ENCODE peak calls at places on chromosomes 4 and X, in eight cellular contexts. C is GF-D8, I is NCI-H524, Q is NCI-H345, X is lower leg skin, S is iris pigment epithelial cell, P is pons, R is nucleus accumbens. G is an unnamed sample.

GRCh38 chrX:109629310-109629709 is 4.3 kb upstream of the KCNE5 start:
- DNase-seq in S (no peak), P (peak), I (peak), Q (peak), C (no peak), R (no peak), X (no peak), G (no peak)

GRCh38 chrX:77444075-77444474 is 3.1 kb upstream of the FGF16 start:
- DNase-seq in C (no peak), Q (no peak), P (no peak), S (no peak), R (no peak), I (no peak), X (no peak), G (no peak)

GRCh38 chrX:1440506-1440905 is 12.2 kb downstream of the ASMTL start:
- DNase-seq in I (no peak), R (no peak), C (no peak), P (no peak), S (no peak), Q (no peak), X (no peak), G (no peak)

GRCh38 chr4:30996841-30997240 is 276.7 kb downstream of the PCDH7 start:
- DNase-seq in Q (no peak), P (no peak), X (no peak), R (no peak), C (no peak), I (no peak), S (no peak), G (no peak)

GRCh38 chr4:14335872-14336271 is 666.4 kb upstream of the CPEB2 start:
- DNase-seq in R (no peak), I (no peak), P (no peak), Q (no peak), S (no peak), C (no peak), X (no peak), G (no peak)

GRCh38 chr4:952881-953573 is 20.3 kb downstream of the DGKQ start:
- DNase-seq in S (no peak), P (no peak), X (no peak), I (no peak), C (no peak), R (no peak), Q (no peak), G (no peak)

GRCh38 chr4:121758896-121759568 is 5.9 kb downstream of the SMIM43 start:
- DNase-seq in S (peak), Q (no peak), C (no peak), P (no peak), R (no peak), X (no peak), I (no peak), G (peak)

GRCh38 chrX:153568612-153569011 is 30.3 kb downstream of the CCNQ start:
- DNase-seq in P (no peak), C (no peak), S (no peak), X (no peak), Q (no peak), I (no peak), R (no peak), G (no peak)

GRCh38 chr4:8765631-8766590 is 105.7 kb downstream of the HMX1 start:
- DNase-seq in I (no peak), C (no peak), X (no peak), S (no peak), P (no peak), R (no peak), Q (no peak), G (no peak)

GRCh38 chr4:87387237-87387636 is 3.8 kb downstream of the HSD17B11 start:
- DNase-seq in X (no peak), S (no peak), Q (no peak), R (no peak), P (no peak), I (no peak), C (no peak), G (no peak)

GRCh38 chr4:57342406-57342805 is 232.2 kb upstream of the IGFBP7 start:
- DNase-seq in R (no peak), P (no peak), X (no peak), I (no peak), Q (no peak), S (peak), C (no peak), G (no peak)

GRCh38 chrX:54530358-54530900 is 410 bp downstream of the GNL3L start:
- DNase-seq in X (peak), S (no peak), R (no peak), C (no peak), I (no peak), P (peak), Q (no peak), G (no peak)

GRCh38 chr4:176406736-176407135 is 87.0 kb downstream of the SPCS3 start:
- DNase-seq in X (no peak), R (no peak), I (no peak), Q (no peak), C (no peak), P (no peak), S (no peak), G (no peak)

GRCh38 chrX:108439961-108440696 is 491 bp downstream of the COL4A5 start:
- DNase-seq in Q (peak), I (no peak), S (peak), X (no peak), R (no peak), P (no peak), C (no peak), G (peak)

GRCh38 chr4:122747883-122748282 is 15.4 kb downstream of the BBS12 start:
- DNase-seq in Q (no peak), X (no peak), C (no peak), S (peak), R (no peak), I (no peak), P (no peak), G (peak)

GRCh38 chr4:35503435-35503834 is 740.9 kb downstream of the ARAP2 start:
- DNase-seq in Q (no peak), X (no peak), S (no peak), R (no peak), C (no peak), P (no peak), I (peak), G (no peak)

GRCh38 chrX:33741807-33742206 is 390.3 kb downstream of the FAM47A start:
- DNase-seq in I (no peak), P (no peak), R (no peak), S (no peak), Q (no peak), C (no peak), X (no peak), G (no peak)

GRCh38 chrX:108573136-108573535 is 133.5 kb downstream of the COL4A5 start:
- DNase-seq in X (no peak), P (no peak), Q (no peak), S (no peak), R (no peak), I (no peak), C (no peak), G (no peak)

GRCh38 chr4:113699772-113700171 is 61.8 kb downstream of the CAMK2D start:
- DNase-seq in P (no peak), C (no peak), Q (no peak), I (no peak), R (no peak), X (no peak), S (peak), G (peak)

GRCh38 chr4:173432430-173432829 is 33.5 kb upstream of the SCRG1 start:
- DNase-seq in X (no peak), I (no peak), C (no peak), Q (no peak), P (no peak), R (no peak), S (no peak), G (no peak)

GRCh38 chrX:140526138-140526537 is 21.3 kb upstream of the SOX3 start:
- DNase-seq in P (no peak), R (no peak), X (no peak), C (no peak), Q (no peak), S (peak), I (no peak), G (peak)

GRCh38 chr4:57211131-57211530 is 100.9 kb upstream of the IGFBP7 start:
- DNase-seq in P (no peak), I (no peak), Q (no peak), X (no peak), R (no peak), S (no peak), C (no peak), G (no peak)

GRCh38 chr4:52876063-52876462 is 13.9 kb downstream of the RASL11B start:
- DNase-seq in X (no peak), Q (no peak), S (no peak), I (no peak), C (no peak), R (no peak), P (no peak), G (no peak)

GRCh38 chr4:153222162-153222789 is 18.0 kb downstream of the TRIM2 start:
- DNase-seq in I (peak), S (peak), X (peak), C (no peak), R (peak), Q (no peak), P (peak), G (peak)

GRCh38 chr4:10740227-10740626 is 55.7 kb upstream of the CLNK start:
- DNase-seq in R (no peak), X (no peak), I (no peak), P (no peak), S (no peak), Q (no peak), C (no peak), G (no peak)

GRCh38 chr4:88195666-88196365 is 37.4 kb upstream of the ABCG2 start:
- DNase-seq in R (no peak), P (no peak), S (no peak), Q (no peak), C (no peak), I (no peak), X (no peak), G (no peak)

G was measured in HCEC 1CT.